ENCODE peak calls at places on chromosome 14, in six cellular contexts. U is colonic mucosa; Z is cardiac muscle cell; S is psoas muscle; D is effector memory CD4-positive, alpha-beta T cell; J is brain microvascular endothelial cell. G is an unnamed sample.

GRCh38 chr14:72715910-72716268 is 178.0 kb downstream of the DPF3 start:
- DNase-seq in U (no peak), Z (peak; percentile 92), D (no peak), J (no peak), S (peak; percentile 84), G (no peak)

GRCh38 chr14:102080183-102081080 is 6.4 kb downstream of the HSP90AA1 start:
- DNase-seq in J (no peak), U (peak; percentile 35), S (peak; percentile 13), Z (no peak), D (no peak), G (no peak)

GRCh38 chr14:69270795-69271708 is 11.1 kb downstream of the GALNT16 start:
- DNase-seq in J (peak; percentile 15), D (no peak), Z (no peak), U (no peak), S (no peak), G (no peak)

GRCh38 chr14:48323655-48324054 is 648.2 kb upstream of the MDGA2 start:
- DNase-seq in U (no peak), S (no peak), J (peak; percentile 5), Z (no peak), D (no peak), G (no peak)

GRCh38 chr14:102544034-102544744 is 34.6 kb upstream of the ANKRD9 start:
- DNase-seq in U (no peak), S (no peak), Z (no peak), D (no peak), J (no peak), G (no peak)

GRCh38 chr14:44829021-44829420 is 132.7 kb downstream of the KLHL28 start:
- DNase-seq in D (no peak), J (no peak), S (no peak), Z (no peak), U (no peak), G (no peak)

GRCh38 chr14:51880810-51881580 is 20.6 kb downstream of the GNG2 start:
- DNase-seq in D (no peak), U (no peak), Z (no peak), J (no peak), S (no peak), G (no peak)

GRCh38 chr14:103194256-103195045 is 71.2 kb downstream of the TNFAIP2 start:
- DNase-seq in Z (no peak), D (no peak), S (no peak), J (no peak), U (no peak), G (peak; percentile 28)

GRCh38 chr14:22387776-22388241 is 201.2 kb downstream of the DAD1 start:
- DNase-seq in J (no peak), Z (no peak), S (no peak), D (no peak), U (no peak), G (no peak)

GRCh38 chr14:64518229-64518628 is 13.7 kb downstream of the ZBTB1 start:
- DNase-seq in S (no peak), Z (no peak), U (no peak), J (no peak), D (no peak), G (no peak)

GRCh38 chr14:95146079-95146771 is 11.1 kb downstream of the DICER1 start:
- DNase-seq in Z (no peak), J (no peak), U (peak; percentile 73), S (no peak), D (no peak), G (no peak)

GRCh38 chr14:60656755-60657608 is 7.7 kb upstream of the SIX1 start:
- DNase-seq in J (no peak), Z (peak; percentile 73), U (peak; percentile 51), S (peak; percentile 88), D (no peak), G (no peak)

GRCh38 chr14:104427126-104427851 is 152.3 kb upstream of the C14orf180 start:
- DNase-seq in J (no peak), U (no peak), S (no peak), Z (no peak), D (no peak), G (peak; percentile 62)

GRCh38 chr14:23883684-23884540 is 69.7 kb upstream of the DHRS4 start:
- DNase-seq in U (peak; percentile 31), J (no peak), D (no peak), S (no peak), Z (no peak), G (no peak)

GRCh38 chr14:105138021-105138541 is 30.5 kb downstream of the JAG2 start:
- DNase-seq in S (no peak), U (no peak), D (no peak), Z (no peak), J (no peak), G (no peak)

GRCh38 chr14:84458881-84459280 is 1071.1 kb upstream of the FLRT2 start:
- DNase-seq in J (no peak), D (no peak), S (no peak), Z (no peak), U (no peak), G (no peak)

GRCh38 chr14:72401632-72402428 is 469.6 kb downstream of the RGS6 start:
- DNase-seq in D (no peak), U (no peak), S (no peak), J (peak; percentile 9), Z (no peak), G (no peak)

GRCh38 chr14:73810478-73811163 is 41.0 kb upstream of the PTGR2 start:
- DNase-seq in J (no peak), D (no peak), S (no peak), Z (no peak), U (no peak), G (no peak)

GRCh38 chr14:45492876-45493275 is 239.9 kb upstream of the MIS18BP1 start:
- DNase-seq in S (no peak), Z (no peak), U (no peak), J (no peak), D (no peak), G (no peak)

GRCh38 chr14:34187061-34187460 is 236.2 kb upstream of the EGLN3 start:
- DNase-seq in J (no peak), U (no peak), Z (no peak), S (no peak), D (no peak), G (no peak)

GRCh38 chr14:44529026-44529425 is 21.9 kb upstream of the FSCB start:
- DNase-seq in Z (no peak), U (no peak), J (no peak), D (no peak), S (no peak), G (no peak)

GRCh38 chr14:67056684-67057083 is 132.6 kb upstream of the GARIN2 start:
- DNase-seq in J (no peak), Z (no peak), D (no peak), S (peak; percentile 40), U (no peak), G (no peak)

GRCh38 chr14:61524211-61524806 is 171.0 kb upstream of the HIF1A start:
- DNase-seq in U (peak; percentile 78), D (no peak), J (peak; percentile 70), S (no peak), Z (no peak), G (no peak)

DNA sequence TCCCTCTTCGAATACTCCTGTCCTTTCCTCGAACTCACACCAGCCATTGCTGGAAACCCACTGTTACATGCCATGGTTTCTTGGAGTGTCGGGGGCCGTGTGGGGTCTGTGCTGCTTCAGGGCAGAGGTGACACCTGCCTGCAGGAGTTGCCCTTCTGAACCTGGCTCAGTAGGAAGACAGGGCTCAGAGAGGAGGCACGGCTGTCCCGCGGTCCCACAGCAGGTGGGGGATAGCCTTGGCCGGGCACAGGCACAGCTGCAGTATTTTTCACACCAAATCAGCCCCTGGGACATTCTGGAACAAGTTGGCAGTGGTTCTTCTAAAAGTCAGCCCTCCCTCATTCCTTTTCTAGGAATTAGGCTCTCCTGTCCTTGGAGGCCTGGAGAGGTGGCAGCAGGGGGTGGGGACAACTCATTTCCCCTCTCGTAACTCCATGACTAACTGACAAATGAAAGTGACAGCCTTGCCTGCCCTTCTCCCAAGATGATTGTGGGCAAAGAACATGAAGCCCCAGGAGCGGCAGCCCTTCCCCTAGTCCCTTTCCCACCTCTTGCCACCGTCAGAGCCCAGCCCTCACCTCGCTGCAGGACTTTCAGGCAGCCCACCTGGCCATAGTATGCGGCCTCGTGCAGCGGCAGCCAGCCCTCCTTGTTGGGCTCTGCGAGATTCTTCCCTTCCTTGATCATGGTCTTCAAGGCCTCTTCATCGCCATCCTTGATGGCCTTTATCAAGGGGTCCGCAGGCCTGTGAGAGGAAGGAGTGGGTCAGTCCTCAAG is 22.4 kb downstream of the ASB2 start:
- DNase-seq in D (no peak), U (no peak), J (no peak), S (no peak), Z (no peak), G (no peak)
- H3K4me3 ChIP-seq in D (no peak overlapping the region), U (no peak overlapping the region), J (no peak overlapping the region), S (no peak overlapping the region), Z (no peak overlapping the region), G (no peak overlapping the region)

DNA sequence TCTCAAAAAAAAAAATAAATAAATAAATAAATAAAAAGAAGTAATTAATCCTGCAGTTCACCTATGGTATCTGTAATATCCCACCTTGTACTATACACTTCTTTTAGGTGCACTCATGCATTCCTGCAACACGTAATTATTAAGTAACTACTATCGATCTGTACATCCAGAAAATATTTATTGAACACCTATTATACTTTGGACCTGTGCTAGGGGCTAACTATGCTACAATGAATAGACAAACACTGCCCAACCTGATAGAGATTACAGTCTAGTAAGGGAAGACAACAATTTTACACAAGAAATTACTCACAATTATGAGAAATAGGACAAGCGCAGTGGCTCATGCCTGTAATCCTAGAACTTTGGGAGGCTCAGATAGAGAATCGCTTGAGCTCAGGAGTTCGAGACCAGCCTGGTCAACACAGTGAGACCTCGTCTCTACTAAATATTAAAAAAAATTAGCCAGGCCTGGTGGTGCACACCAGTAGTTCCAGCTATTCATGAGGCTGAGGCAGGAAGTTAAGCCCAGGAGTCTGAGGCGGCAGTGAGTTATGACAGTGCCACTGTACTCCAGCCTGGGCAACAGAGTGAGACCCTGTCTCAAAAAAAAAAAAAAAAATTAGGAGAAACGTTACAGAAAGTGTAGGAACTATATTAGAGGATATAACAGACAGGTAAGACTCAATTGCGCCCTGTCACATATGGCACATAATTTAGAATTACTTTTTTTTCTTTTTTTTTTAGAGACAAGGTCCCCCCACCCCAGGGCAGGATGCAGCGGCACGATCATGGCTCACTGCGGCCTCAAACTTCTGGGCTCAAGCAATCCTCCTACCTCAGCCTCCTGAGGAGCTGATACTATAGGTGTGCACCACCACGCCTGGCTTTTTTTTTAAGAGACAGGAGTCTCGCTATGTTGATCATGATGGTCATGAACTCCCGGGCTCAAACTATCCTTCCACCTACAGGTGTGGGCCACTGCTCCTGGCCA is 1.2 kb downstream of the NRDE2 start:
- DNase-seq in Z (no peak), U (no peak), S (no peak), J (no peak), D (no peak), G (no peak)
- H3K4me3 ChIP-seq in Z (peak overlapping the region; percentile 44), U (peak overlapping the region; percentile 51), S (peak overlapping the region; percentile 76), J (peak overlapping the region; percentile 69), D (peak overlapping the region; percentile 88), G (peak overlapping the region; percentile 85)

GRCh38 chr14:20306079-20306423 is 300 bp upstream of the TTC5 start:
- DNase-seq in U (no peak), S (no peak), J (no peak), D (no peak), Z (no peak), G (no peak)
- H3K4me3 ChIP-seq in U (peak overlapping the region; percentile 51), S (peak overlapping the region; percentile 90), J (peak overlapping the region; percentile 89), D (peak overlapping the region; percentile 82), Z (peak overlapping the region; percentile 52), G (peak overlapping the region; percentile 86)

GRCh38 chr14:96662116-96662901 is 134.9 kb upstream of the VRK1 start:
- DNase-seq in D (no peak), J (no peak), S (no peak), Z (no peak), U (no peak), G (no peak)
- H3K4me3 ChIP-seq in D (no peak overlapping the region), J (no peak overlapping the region), S (no peak overlapping the region), Z (no peak overlapping the region), U (no peak overlapping the region), G (no peak overlapping the region)

GRCh38 chr14:66010695-66011094 is 475.5 kb upstream of the CCDC196 start:
- DNase-seq in Z (no peak), S (no peak), D (no peak), U (no peak), J (no peak), G (no peak)
- H3K4me3 ChIP-seq in Z (no peak overlapping the region), S (no peak overlapping the region), D (no peak overlapping the region), U (no peak overlapping the region), J (no peak overlapping the region), G (no peak overlapping the region)